ENCODE peak calls at places on chromosome 12, in six cellular contexts. L is OCI-LY7, N is osteocyte, Q is tibial artery, W is AG04450, G is substantia nigra. H is an unnamed sample.

GRCh38 chr12:53049582-53050318 is at the start of gene TNS2:
- DNase-seq in L (no peak), N (peak), Q (peak), W (no peak), G (peak), H (no peak)

GRCh38 chr12:28253175-28253641 is 63.0 kb downstream of the CCDC91 start:
- DNase-seq in L (no peak), N (no peak), Q (no peak), W (no peak), G (no peak), H (no peak)

GRCh38 chr12:5521456-5522325 is 89.8 kb downstream of the NTF3 start:
- DNase-seq in L (no peak), N (peak), Q (no peak), W (no peak), G (no peak), H (no peak)

GRCh38 chr12:41965996-41966395 is 178.7 kb downstream of the GXYLT1 start:
- DNase-seq in L (no peak), N (no peak), Q (no peak), W (no peak), G (no peak), H (no peak)

GRCh38 chr12:1844223-1844622 is 23.9 kb downstream of the LRTM2 start:
- DNase-seq in L (no peak), N (no peak), Q (no peak), W (no peak), G (no peak), H (no peak)

GRCh38 chr12:104827587-104827986 is 130.5 kb downstream of the SLC41A2 start:
- DNase-seq in L (no peak), N (no peak), Q (no peak), W (no peak), G (no peak), H (no peak)

GRCh38 chr12:5789469-5789968 is 155.5 kb downstream of the ANO2 start:
- DNase-seq in L (no peak), N (no peak), Q (no peak), W (no peak), G (no peak), H (peak)

GRCh38 chr12:34350092-34351041 is 328.1 kb downstream of the ALG10 start:
- DNase-seq in L (no peak), N (no peak), Q (no peak), W (no peak), G (no peak), H (no peak)

GRCh38 chr12:122061253-122061652 is 17.3 kb upstream of the MLXIP start:
- DNase-seq in L (no peak), N (no peak), Q (no peak), W (no peak), G (no peak), H (no peak)

GRCh38 chr12:53078425-53079225 is 565 bp downstream of the SPRYD3 start:
- DNase-seq in L (peak), N (no peak), Q (no peak), W (no peak), G (no peak), H (no peak)

GRCh38 chr12:120125792-120126634 is 9.5 kb upstream of the RAB35 start:
- DNase-seq in L (no peak), N (no peak), Q (no peak), W (no peak), G (peak), H (no peak)

GRCh38 chr12:92140919-92141536 is 4.6 kb downstream of the BTG1 start:
- DNase-seq in L (no peak), N (no peak), Q (no peak), W (no peak), G (no peak), H (no peak)